ENCODE peak calls at places on chromosomes 16 and 17, in eight cellular contexts. One of them, this sample, is unnamed.

GRCh38 chr16:88341551-88342290 is 41.0 kb upstream of the ZNF469 start:
- DNase-seq in activated T-cell treated with anti-CD3 and anti-CD28 coated beads, Interleukin-2, amount 50 U/mL, for 1 hour: no peak
- DNase-seq in Ammon's horn: no peak
- DNase-seq in GM03348: no peak
- DNase-seq in LoVo: no peak
- DNase-seq in stimulated activated naive CD8-positive, alpha-beta T cell treated with anti-CD3 and anti-CD28 coated beads, Interleukin-15, amount 100 ng/mL, for 72 hours: no peak
- DNase-seq in stimulated activated CD4-positive, alpha-beta T cell treated with anti-CD3 and anti-CD28 coated beads, Interleukin-4, amount 100 ng/mL, for 1 hour: no peak
- DNase-seq in fibroblast of pulmonary artery: no peak
- DNase-seq in this sample: no peak

GRCh38 chr17:2929881-2930533 is 133.4 kb downstream of the OR1D5 start:
- DNase-seq in activated T-cell treated with anti-CD3 and anti-CD28 coated beads, Interleukin-2, amount 50 U/mL, for 1 hour: peak
- DNase-seq in Ammon's horn: no peak
- DNase-seq in GM03348: peak
- DNase-seq in LoVo: peak
- DNase-seq in stimulated activated naive CD8-positive, alpha-beta T cell treated with anti-CD3 and anti-CD28 coated beads, Interleukin-15, amount 100 ng/mL, for 72 hours: no peak
- DNase-seq in stimulated activated CD4-positive, alpha-beta T cell treated with anti-CD3 and anti-CD28 coated beads, Interleukin-4, amount 100 ng/mL, for 1 hour: peak
- DNase-seq in fibroblast of pulmonary artery: peak
- DNase-seq in this sample: peak

GRCh38 chr16:55539049-55539448 is 27.4 kb upstream of the CAPNS2 start:
- DNase-seq in activated T-cell treated with anti-CD3 and anti-CD28 coated beads, Interleukin-2, amount 50 U/mL, for 1 hour: no peak
- DNase-seq in Ammon's horn: no peak
- DNase-seq in GM03348: peak
- DNase-seq in LoVo: no peak
- DNase-seq in stimulated activated naive CD8-positive, alpha-beta T cell treated with anti-CD3 and anti-CD28 coated beads, Interleukin-15, amount 100 ng/mL, for 72 hours: no peak
- DNase-seq in stimulated activated CD4-positive, alpha-beta T cell treated with anti-CD3 and anti-CD28 coated beads, Interleukin-4, amount 100 ng/mL, for 1 hour: no peak
- DNase-seq in fibroblast of pulmonary artery: peak
- DNase-seq in this sample: no peak

GRCh38 chr17:48915459-48916282 is 7.5 kb downstream of the UBE2Z start:
- DNase-seq in activated T-cell treated with anti-CD3 and anti-CD28 coated beads, Interleukin-2, amount 50 U/mL, for 1 hour: no peak
- DNase-seq in Ammon's horn: no peak
- DNase-seq in GM03348: peak
- DNase-seq in LoVo: no peak
- DNase-seq in stimulated activated naive CD8-positive, alpha-beta T cell treated with anti-CD3 and anti-CD28 coated beads, Interleukin-15, amount 100 ng/mL, for 72 hours: peak
- DNase-seq in stimulated activated CD4-positive, alpha-beta T cell treated with anti-CD3 and anti-CD28 coated beads, Interleukin-4, amount 100 ng/mL, for 1 hour: peak
- DNase-seq in fibroblast of pulmonary artery: peak
- DNase-seq in this sample: peak

GRCh38 chr16:4886151-4886550 is 38.9 kb downstream of the UBN1 start:
- DNase-seq in activated T-cell treated with anti-CD3 and anti-CD28 coated beads, Interleukin-2, amount 50 U/mL, for 1 hour: no peak
- DNase-seq in Ammon's horn: no peak
- DNase-seq in GM03348: no peak
- DNase-seq in LoVo: no peak
- DNase-seq in stimulated activated naive CD8-positive, alpha-beta T cell treated with anti-CD3 and anti-CD28 coated beads, Interleukin-15, amount 100 ng/mL, for 72 hours: no peak
- DNase-seq in stimulated activated CD4-positive, alpha-beta T cell treated with anti-CD3 and anti-CD28 coated beads, Interleukin-4, amount 100 ng/mL, for 1 hour: no peak
- DNase-seq in fibroblast of pulmonary artery: no peak
- DNase-seq in this sample: no peak

GRCh38 chr16:10935491-10935890 is 6.8 kb downstream of the DEXI start:
- DNase-seq in activated T-cell treated with anti-CD3 and anti-CD28 coated beads, Interleukin-2, amount 50 U/mL, for 1 hour: no peak
- DNase-seq in Ammon's horn: no peak
- DNase-seq in GM03348: no peak
- DNase-seq in LoVo: no peak
- DNase-seq in stimulated activated naive CD8-positive, alpha-beta T cell treated with anti-CD3 and anti-CD28 coated beads, Interleukin-15, amount 100 ng/mL, for 72 hours: no peak
- DNase-seq in stimulated activated CD4-positive, alpha-beta T cell treated with anti-CD3 and anti-CD28 coated beads, Interleukin-4, amount 100 ng/mL, for 1 hour: no peak
- DNase-seq in fibroblast of pulmonary artery: no peak
- DNase-seq in this sample: no peak

GRCh38 chr17:32503251-32504165 is 16.7 kb downstream of the CDK5R1 start:
- DNase-seq in activated T-cell treated with anti-CD3 and anti-CD28 coated beads, Interleukin-2, amount 50 U/mL, for 1 hour: no peak
- DNase-seq in Ammon's horn: peak
- DNase-seq in GM03348: peak
- DNase-seq in LoVo: no peak
- DNase-seq in stimulated activated naive CD8-positive, alpha-beta T cell treated with anti-CD3 and anti-CD28 coated beads, Interleukin-15, amount 100 ng/mL, for 72 hours: peak
- DNase-seq in stimulated activated CD4-positive, alpha-beta T cell treated with anti-CD3 and anti-CD28 coated beads, Interleukin-4, amount 100 ng/mL, for 1 hour: no peak
- DNase-seq in fibroblast of pulmonary artery: no peak
- DNase-seq in this sample: no peak

GRCh38 chr17:43020030-43020621 is 2.1 kb downstream of the VAT1 start:
- DNase-seq in activated T-cell treated with anti-CD3 and anti-CD28 coated beads, Interleukin-2, amount 50 U/mL, for 1 hour: no peak
- DNase-seq in Ammon's horn: no peak
- DNase-seq in GM03348: no peak
- DNase-seq in LoVo: no peak
- DNase-seq in stimulated activated naive CD8-positive, alpha-beta T cell treated with anti-CD3 and anti-CD28 coated beads, Interleukin-15, amount 100 ng/mL, for 72 hours: no peak
- DNase-seq in stimulated activated CD4-positive, alpha-beta T cell treated with anti-CD3 and anti-CD28 coated beads, Interleukin-4, amount 100 ng/mL, for 1 hour: no peak
- DNase-seq in fibroblast of pulmonary artery: peak
- DNase-seq in this sample: no peak

GRCh38 chr17:39716073-39716818 is 14.1 kb downstream of the MIEN1 start:
- DNase-seq in activated T-cell treated with anti-CD3 and anti-CD28 coated beads, Interleukin-2, amount 50 U/mL, for 1 hour: no peak
- DNase-seq in Ammon's horn: no peak
- DNase-seq in GM03348: no peak
- DNase-seq in LoVo: no peak
- DNase-seq in stimulated activated naive CD8-positive, alpha-beta T cell treated with anti-CD3 and anti-CD28 coated beads, Interleukin-15, amount 100 ng/mL, for 72 hours: no peak
- DNase-seq in stimulated activated CD4-positive, alpha-beta T cell treated with anti-CD3 and anti-CD28 coated beads, Interleukin-4, amount 100 ng/mL, for 1 hour: no peak
- DNase-seq in fibroblast of pulmonary artery: no peak
- DNase-seq in this sample: no peak

GRCh38 chr16:22183901-22184614 is 21.8 kb downstream of the SDR42E2 start:
- DNase-seq in activated T-cell treated with anti-CD3 and anti-CD28 coated beads, Interleukin-2, amount 50 U/mL, for 1 hour: no peak
- DNase-seq in Ammon's horn: no peak
- DNase-seq in GM03348: no peak
- DNase-seq in LoVo: no peak
- DNase-seq in stimulated activated naive CD8-positive, alpha-beta T cell treated with anti-CD3 and anti-CD28 coated beads, Interleukin-15, amount 100 ng/mL, for 72 hours: no peak
- DNase-seq in stimulated activated CD4-positive, alpha-beta T cell treated with anti-CD3 and anti-CD28 coated beads, Interleukin-4, amount 100 ng/mL, for 1 hour: no peak
- DNase-seq in fibroblast of pulmonary artery: no peak
- DNase-seq in this sample: no peak

GRCh38 chr16:54928421-54929089 is 2.1 kb upstream of the IRX5 start:
- DNase-seq in activated T-cell treated with anti-CD3 and anti-CD28 coated beads, Interleukin-2, amount 50 U/mL, for 1 hour: peak
- DNase-seq in Ammon's horn: peak
- DNase-seq in GM03348: peak
- DNase-seq in LoVo: peak
- DNase-seq in stimulated activated naive CD8-positive, alpha-beta T cell treated with anti-CD3 and anti-CD28 coated beads, Interleukin-15, amount 100 ng/mL, for 72 hours: peak
- DNase-seq in stimulated activated CD4-positive, alpha-beta T cell treated with anti-CD3 and anti-CD28 coated beads, Interleukin-4, amount 100 ng/mL, for 1 hour: no peak
- DNase-seq in fibroblast of pulmonary artery: no peak
- DNase-seq in this sample: peak

GRCh38 chr16:66375451-66375850 is 9.0 kb downstream of the CDH5 start:
- DNase-seq in activated T-cell treated with anti-CD3 and anti-CD28 coated beads, Interleukin-2, amount 50 U/mL, for 1 hour: no peak
- DNase-seq in Ammon's horn: no peak
- DNase-seq in GM03348: no peak
- DNase-seq in LoVo: no peak
- DNase-seq in stimulated activated naive CD8-positive, alpha-beta T cell treated with anti-CD3 and anti-CD28 coated beads, Interleukin-15, amount 100 ng/mL, for 72 hours: no peak
- DNase-seq in stimulated activated CD4-positive, alpha-beta T cell treated with anti-CD3 and anti-CD28 coated beads, Interleukin-4, amount 100 ng/mL, for 1 hour: no peak
- DNase-seq in fibroblast of pulmonary artery: no peak
- DNase-seq in this sample: no peak

GRCh38 chr17:4293572-4293971 is 29.8 kb upstream of the ANKFY1 start:
- DNase-seq in activated T-cell treated with anti-CD3 and anti-CD28 coated beads, Interleukin-2, amount 50 U/mL, for 1 hour: no peak
- DNase-seq in Ammon's horn: no peak
- DNase-seq in GM03348: no peak
- DNase-seq in LoVo: no peak
- DNase-seq in stimulated activated naive CD8-positive, alpha-beta T cell treated with anti-CD3 and anti-CD28 coated beads, Interleukin-15, amount 100 ng/mL, for 72 hours: no peak
- DNase-seq in stimulated activated CD4-positive, alpha-beta T cell treated with anti-CD3 and anti-CD28 coated beads, Interleukin-4, amount 100 ng/mL, for 1 hour: no peak
- DNase-seq in fibroblast of pulmonary artery: no peak
- DNase-seq in this sample: no peak

GRCh38 chr16:89409161-89409711 is 81.1 kb downstream of the ANKRD11 start:
- DNase-seq in activated T-cell treated with anti-CD3 and anti-CD28 coated beads, Interleukin-2, amount 50 U/mL, for 1 hour: peak
- DNase-seq in Ammon's horn: no peak
- DNase-seq in GM03348: no peak
- DNase-seq in LoVo: no peak
- DNase-seq in stimulated activated naive CD8-positive, alpha-beta T cell treated with anti-CD3 and anti-CD28 coated beads, Interleukin-15, amount 100 ng/mL, for 72 hours: peak
- DNase-seq in stimulated activated CD4-positive, alpha-beta T cell treated with anti-CD3 and anti-CD28 coated beads, Interleukin-4, amount 100 ng/mL, for 1 hour: peak
- DNase-seq in fibroblast of pulmonary artery: peak
- DNase-seq in this sample: no peak

GRCh38 chr17:70905796-70906195 is 736.5 kb downstream of the KCNJ2 start:
- DNase-seq in activated T-cell treated with anti-CD3 and anti-CD28 coated beads, Interleukin-2, amount 50 U/mL, for 1 hour: no peak
- DNase-seq in Ammon's horn: peak
- DNase-seq in GM03348: peak
- DNase-seq in LoVo: no peak
- DNase-seq in stimulated activated naive CD8-positive, alpha-beta T cell treated with anti-CD3 and anti-CD28 coated beads, Interleukin-15, amount 100 ng/mL, for 72 hours: no peak
- DNase-seq in stimulated activated CD4-positive, alpha-beta T cell treated with anti-CD3 and anti-CD28 coated beads, Interleukin-4, amount 100 ng/mL, for 1 hour: no peak
- DNase-seq in fibroblast of pulmonary artery: peak
- DNase-seq in this sample: no peak

GRCh38 chr16:3149630-3150345 is 15.0 kb downstream of the ZNF213 start:
- DNase-seq in activated T-cell treated with anti-CD3 and anti-CD28 coated beads, Interleukin-2, amount 50 U/mL, for 1 hour: peak
- DNase-seq in Ammon's horn: peak
- DNase-seq in GM03348: peak
- DNase-seq in LoVo: peak
- DNase-seq in stimulated activated naive CD8-positive, alpha-beta T cell treated with anti-CD3 and anti-CD28 coated beads, Interleukin-15, amount 100 ng/mL, for 72 hours: peak
- DNase-seq in stimulated activated CD4-positive, alpha-beta T cell treated with anti-CD3 and anti-CD28 coated beads, Interleukin-4, amount 100 ng/mL, for 1 hour: peak
- DNase-seq in fibroblast of pulmonary artery: peak
- DNase-seq in this sample: peak

GRCh38 chr16:86714166-86714565 is 135.8 kb downstream of the FOXL1 start:
- DNase-seq in activated T-cell treated with anti-CD3 and anti-CD28 coated beads, Interleukin-2, amount 50 U/mL, for 1 hour: no peak
- DNase-seq in Ammon's horn: no peak
- DNase-seq in GM03348: peak
- DNase-seq in LoVo: no peak
- DNase-seq in stimulated activated naive CD8-positive, alpha-beta T cell treated with anti-CD3 and anti-CD28 coated beads, Interleukin-15, amount 100 ng/mL, for 72 hours: no peak
- DNase-seq in stimulated activated CD4-positive, alpha-beta T cell treated with anti-CD3 and anti-CD28 coated beads, Interleukin-4, amount 100 ng/mL, for 1 hour: no peak
- DNase-seq in fibroblast of pulmonary artery: peak
- DNase-seq in this sample: no peak

GRCh38 chr17:4487820-4488716 is 10.6 kb upstream of the SPNS2 start:
- DNase-seq in activated T-cell treated with anti-CD3 and anti-CD28 coated beads, Interleukin-2, amount 50 U/mL, for 1 hour: no peak
- DNase-seq in Ammon's horn: no peak
- DNase-seq in GM03348: no peak
- DNase-seq in LoVo: no peak
- DNase-seq in stimulated activated naive CD8-positive, alpha-beta T cell treated with anti-CD3 and anti-CD28 coated beads, Interleukin-15, amount 100 ng/mL, for 72 hours: no peak
- DNase-seq in stimulated activated CD4-positive, alpha-beta T cell treated with anti-CD3 and anti-CD28 coated beads, Interleukin-4, amount 100 ng/mL, for 1 hour: no peak
- DNase-seq in fibroblast of pulmonary artery: no peak
- DNase-seq in this sample: no peak

GRCh38 chr16:84548971-84549844 is 44.7 kb upstream of the MEAK7 start:
- DNase-seq in activated T-cell treated with anti-CD3 and anti-CD28 coated beads, Interleukin-2, amount 50 U/mL, for 1 hour: peak
- DNase-seq in Ammon's horn: peak
- DNase-seq in GM03348: no peak
- DNase-seq in LoVo: no peak
- DNase-seq in stimulated activated naive CD8-positive, alpha-beta T cell treated with anti-CD3 and anti-CD28 coated beads, Interleukin-15, amount 100 ng/mL, for 72 hours: peak
- DNase-seq in stimulated activated CD4-positive, alpha-beta T cell treated with anti-CD3 and anti-CD28 coated beads, Interleukin-4, amount 100 ng/mL, for 1 hour: peak
- DNase-seq in fibroblast of pulmonary artery: no peak
- DNase-seq in this sample: no peak

GRCh38 chr17:58557981-58558380 is 43.5 kb upstream of the MTMR4 start:
- DNase-seq in activated T-cell treated with anti-CD3 and anti-CD28 coated beads, Interleukin-2, amount 50 U/mL, for 1 hour: no peak
- DNase-seq in Ammon's horn: no peak
- DNase-seq in GM03348: no peak
- DNase-seq in LoVo: no peak
- DNase-seq in stimulated activated naive CD8-positive, alpha-beta T cell treated with anti-CD3 and anti-CD28 coated beads, Interleukin-15, amount 100 ng/mL, for 72 hours: no peak
- DNase-seq in stimulated activated CD4-positive, alpha-beta T cell treated with anti-CD3 and anti-CD28 coated beads, Interleukin-4, amount 100 ng/mL, for 1 hour: no peak
- DNase-seq in fibroblast of pulmonary artery: no peak
- DNase-seq in this sample: no peak

GRCh38 chr17:3914319-3914685 is 2.0 kb downstream of the P2RX1 start:
- DNase-seq in activated T-cell treated with anti-CD3 and anti-CD28 coated beads, Interleukin-2, amount 50 U/mL, for 1 hour: no peak
- DNase-seq in Ammon's horn: no peak
- DNase-seq in GM03348: no peak
- DNase-seq in LoVo: no peak
- DNase-seq in stimulated activated naive CD8-positive, alpha-beta T cell treated with anti-CD3 and anti-CD28 coated beads, Interleukin-15, amount 100 ng/mL, for 72 hours: no peak
- DNase-seq in stimulated activated CD4-positive, alpha-beta T cell treated with anti-CD3 and anti-CD28 coated beads, Interleukin-4, amount 100 ng/mL, for 1 hour: no peak
- DNase-seq in fibroblast of pulmonary artery: no peak
- DNase-seq in this sample: no peak

GRCh38 chr16:3514621-3515020 is 13.8 kb downstream of the CLUAP1 start:
- DNase-seq in activated T-cell treated with anti-CD3 and anti-CD28 coated beads, Interleukin-2, amount 50 U/mL, for 1 hour: no peak
- DNase-seq in Ammon's horn: no peak
- DNase-seq in GM03348: no peak
- DNase-seq in LoVo: no peak
- DNase-seq in stimulated activated naive CD8-positive, alpha-beta T cell treated with anti-CD3 and anti-CD28 coated beads, Interleukin-15, amount 100 ng/mL, for 72 hours: no peak
- DNase-seq in stimulated activated CD4-positive, alpha-beta T cell treated with anti-CD3 and anti-CD28 coated beads, Interleukin-4, amount 100 ng/mL, for 1 hour: no peak
- DNase-seq in fibroblast of pulmonary artery: peak
- DNase-seq in this sample: no peak

GRCh38 chr17:45895304-45895968 is 1.1 kb downstream of the MAPT start:
- DNase-seq in activated T-cell treated with anti-CD3 and anti-CD28 coated beads, Interleukin-2, amount 50 U/mL, for 1 hour: peak
- DNase-seq in Ammon's horn: peak
- DNase-seq in GM03348: no peak
- DNase-seq in LoVo: no peak
- DNase-seq in stimulated activated naive CD8-positive, alpha-beta T cell treated with anti-CD3 and anti-CD28 coated beads, Interleukin-15, amount 100 ng/mL, for 72 hours: peak
- DNase-seq in stimulated activated CD4-positive, alpha-beta T cell treated with anti-CD3 and anti-CD28 coated beads, Interleukin-4, amount 100 ng/mL, for 1 hour: peak
- DNase-seq in fibroblast of pulmonary artery: no peak
- DNase-seq in this sample: peak

GRCh38 chr17:80959330-80960036 is 32.2 kb upstream of the CHMP6 start:
- DNase-seq in activated T-cell treated with anti-CD3 and anti-CD28 coated beads, Interleukin-2, amount 50 U/mL, for 1 hour: no peak
- DNase-seq in Ammon's horn: peak
- DNase-seq in GM03348: peak
- DNase-seq in LoVo: no peak
- DNase-seq in stimulated activated naive CD8-positive, alpha-beta T cell treated with anti-CD3 and anti-CD28 coated beads, Interleukin-15, amount 100 ng/mL, for 72 hours: no peak
- DNase-seq in stimulated activated CD4-positive, alpha-beta T cell treated with anti-CD3 and anti-CD28 coated beads, Interleukin-4, amount 100 ng/mL, for 1 hour: no peak
- DNase-seq in fibroblast of pulmonary artery: peak
- DNase-seq in this sample: no peak

GRCh38 chr16:71255721-71256120 is 25.2 kb upstream of the HYDIN start:
- DNase-seq in activated T-cell treated with anti-CD3 and anti-CD28 coated beads, Interleukin-2, amount 50 U/mL, for 1 hour: no peak
- DNase-seq in Ammon's horn: peak
- DNase-seq in GM03348: no peak
- DNase-seq in LoVo: no peak
- DNase-seq in stimulated activated naive CD8-positive, alpha-beta T cell treated with anti-CD3 and anti-CD28 coated beads, Interleukin-15, amount 100 ng/mL, for 72 hours: no peak
- DNase-seq in stimulated activated CD4-positive, alpha-beta T cell treated with anti-CD3 and anti-CD28 coated beads, Interleukin-4, amount 100 ng/mL, for 1 hour: no peak
- DNase-seq in fibroblast of pulmonary artery: no peak
- DNase-seq in this sample: no peak

GRCh38 chr17:31908386-31908785 is 6.9 kb upstream of the UTP6 start:
- DNase-seq in activated T-cell treated with anti-CD3 and anti-CD28 coated beads, Interleukin-2, amount 50 U/mL, for 1 hour: no peak
- DNase-seq in Ammon's horn: peak
- DNase-seq in GM03348: no peak
- DNase-seq in LoVo: no peak
- DNase-seq in stimulated activated naive CD8-positive, alpha-beta T cell treated with anti-CD3 and anti-CD28 coated beads, Interleukin-15, amount 100 ng/mL, for 72 hours: no peak
- DNase-seq in stimulated activated CD4-positive, alpha-beta T cell treated with anti-CD3 and anti-CD28 coated beads, Interleukin-4, amount 100 ng/mL, for 1 hour: no peak
- DNase-seq in fibroblast of pulmonary artery: no peak
- DNase-seq in this sample: no peak

GRCh38 chr17:2784864-2785263 is 11.4 kb upstream of the RAP1GAP2 start:
- DNase-seq in activated T-cell treated with anti-CD3 and anti-CD28 coated beads, Interleukin-2, amount 50 U/mL, for 1 hour: no peak
- DNase-seq in Ammon's horn: no peak
- DNase-seq in GM03348: no peak
- DNase-seq in LoVo: no peak
- DNase-seq in stimulated activated naive CD8-positive, alpha-beta T cell treated with anti-CD3 and anti-CD28 coated beads, Interleukin-15, amount 100 ng/mL, for 72 hours: no peak
- DNase-seq in stimulated activated CD4-positive, alpha-beta T cell treated with anti-CD3 and anti-CD28 coated beads, Interleukin-4, amount 100 ng/mL, for 1 hour: no peak
- DNase-seq in fibroblast of pulmonary artery: no peak
- DNase-seq in this sample: no peak

GRCh38 chr16:9151597-9151996 is 60.2 kb downstream of the HAPSTR1 start:
- DNase-seq in activated T-cell treated with anti-CD3 and anti-CD28 coated beads, Interleukin-2, amount 50 U/mL, for 1 hour: no peak
- DNase-seq in Ammon's horn: no peak
- DNase-seq in GM03348: no peak
- DNase-seq in LoVo: no peak
- DNase-seq in stimulated activated naive CD8-positive, alpha-beta T cell treated with anti-CD3 and anti-CD28 coated beads, Interleukin-15, amount 100 ng/mL, for 72 hours: no peak
- DNase-seq in stimulated activated CD4-positive, alpha-beta T cell treated with anti-CD3 and anti-CD28 coated beads, Interleukin-4, amount 100 ng/mL, for 1 hour: no peak
- DNase-seq in fibroblast of pulmonary artery: peak
- DNase-seq in this sample: peak

GRCh38 chr17:57086069-57086930 is 1.3 kb downstream of the AKAP1 start:
- DNase-seq in activated T-cell treated with anti-CD3 and anti-CD28 coated beads, Interleukin-2, amount 50 U/mL, for 1 hour: peak
- DNase-seq in Ammon's horn: peak
- DNase-seq in GM03348: peak
- DNase-seq in LoVo: peak
- DNase-seq in stimulated activated naive CD8-positive, alpha-beta T cell treated with anti-CD3 and anti-CD28 coated beads, Interleukin-15, amount 100 ng/mL, for 72 hours: peak
- DNase-seq in stimulated activated CD4-positive, alpha-beta T cell treated with anti-CD3 and anti-CD28 coated beads, Interleukin-4, amount 100 ng/mL, for 1 hour: peak
- DNase-seq in fibroblast of pulmonary artery: peak
- DNase-seq in this sample: peak

GRCh38 chr17:7438050-7438614 is 1.2 kb upstream of the FGF11 start:
- DNase-seq in activated T-cell treated with anti-CD3 and anti-CD28 coated beads, Interleukin-2, amount 50 U/mL, for 1 hour: peak
- DNase-seq in Ammon's horn: peak
- DNase-seq in GM03348: no peak
- DNase-seq in LoVo: no peak
- DNase-seq in stimulated activated naive CD8-positive, alpha-beta T cell treated with anti-CD3 and anti-CD28 coated beads, Interleukin-15, amount 100 ng/mL, for 72 hours: peak
- DNase-seq in stimulated activated CD4-positive, alpha-beta T cell treated with anti-CD3 and anti-CD28 coated beads, Interleukin-4, amount 100 ng/mL, for 1 hour: peak
- DNase-seq in fibroblast of pulmonary artery: no peak
- DNase-seq in this sample: no peak

GRCh38 chr17:19017401-19017800 is 12.8 kb upstream of the FAM83G start:
- DNase-seq in activated T-cell treated with anti-CD3 and anti-CD28 coated beads, Interleukin-2, amount 50 U/mL, for 1 hour: no peak
- DNase-seq in Ammon's horn: no peak
- DNase-seq in GM03348: no peak
- DNase-seq in LoVo: no peak
- DNase-seq in stimulated activated naive CD8-positive, alpha-beta T cell treated with anti-CD3 and anti-CD28 coated beads, Interleukin-15, amount 100 ng/mL, for 72 hours: no peak
- DNase-seq in stimulated activated CD4-positive, alpha-beta T cell treated with anti-CD3 and anti-CD28 coated beads, Interleukin-4, amount 100 ng/mL, for 1 hour: no peak
- DNase-seq in fibroblast of pulmonary artery: no peak
- DNase-seq in this sample: no peak

GRCh38 chr16:78428193-78428592 is 328.7 kb downstream of the WWOX start:
- DNase-seq in activated T-cell treated with anti-CD3 and anti-CD28 coated beads, Interleukin-2, amount 50 U/mL, for 1 hour: no peak
- DNase-seq in Ammon's horn: no peak
- DNase-seq in GM03348: no peak
- DNase-seq in LoVo: no peak
- DNase-seq in stimulated activated naive CD8-positive, alpha-beta T cell treated with anti-CD3 and anti-CD28 coated beads, Interleukin-15, amount 100 ng/mL, for 72 hours: no peak
- DNase-seq in stimulated activated CD4-positive, alpha-beta T cell treated with anti-CD3 and anti-CD28 coated beads, Interleukin-4, amount 100 ng/mL, for 1 hour: no peak
- DNase-seq in fibroblast of pulmonary artery: no peak
- DNase-seq in this sample: no peak

GRCh38 chr17:56771563-56771962 is 62.2 kb downstream of the C17orf67 start:
- DNase-seq in activated T-cell treated with anti-CD3 and anti-CD28 coated beads, Interleukin-2, amount 50 U/mL, for 1 hour: no peak
- DNase-seq in Ammon's horn: no peak
- DNase-seq in GM03348: no peak
- DNase-seq in LoVo: no peak
- DNase-seq in stimulated activated naive CD8-positive, alpha-beta T cell treated with anti-CD3 and anti-CD28 coated beads, Interleukin-15, amount 100 ng/mL, for 72 hours: no peak
- DNase-seq in stimulated activated CD4-positive, alpha-beta T cell treated with anti-CD3 and anti-CD28 coated beads, Interleukin-4, amount 100 ng/mL, for 1 hour: no peak
- DNase-seq in fibroblast of pulmonary artery: no peak
- DNase-seq in this sample: no peak

This sample was measured in A549.